ENCODE peak calls at places on chromosomes 16 and 17, in four cellular contexts. C, N, G and E are unnamed samples.

GRCh38 chr16:47143329-47143676 is 442 bp downstream of the NETO2 start:
- DNase-seq in C (peak; percentile 87), N (peak; percentile 90), G (no peak), E (peak; percentile 95)

GRCh38 chr16:50925758-50926357 is 184.0 kb downstream of the CYLD start:
- DNase-seq in C (no peak), N (no peak), G (no peak), E (no peak)

GRCh38 chr16:67468731-67469130 is 12.2 kb downstream of the ATP6V0D1 start:
- DNase-seq in C (no peak), N (no peak), G (no peak), E (no peak)

GRCh38 chr17:58537266-58537665 is 22.8 kb upstream of the MTMR4 start:
- DNase-seq in C (no peak), N (no peak), G (no peak), E (no peak)

GRCh38 chr16:22348296-22348695 is 26.1 kb downstream of the CDR2 start:
- DNase-seq in C (no peak), N (no peak), G (no peak), E (no peak)

GRCh38 chr17:3956558-3956957 is 7.7 kb downstream of the ATP2A3 start:
- DNase-seq in C (no peak), N (no peak), G (no peak), E (no peak)

GRCh38 chr16:61030616-61031015 is 1005.6 kb downstream of the CDH8 start:
- DNase-seq in C (no peak), N (no peak), G (no peak), E (no peak)

GRCh38 chr17:76142044-76143041 is 1.3 kb upstream of the FOXJ1 start:
- DNase-seq in C (no peak), N (no peak), G (no peak), E (no peak)

DNA sequence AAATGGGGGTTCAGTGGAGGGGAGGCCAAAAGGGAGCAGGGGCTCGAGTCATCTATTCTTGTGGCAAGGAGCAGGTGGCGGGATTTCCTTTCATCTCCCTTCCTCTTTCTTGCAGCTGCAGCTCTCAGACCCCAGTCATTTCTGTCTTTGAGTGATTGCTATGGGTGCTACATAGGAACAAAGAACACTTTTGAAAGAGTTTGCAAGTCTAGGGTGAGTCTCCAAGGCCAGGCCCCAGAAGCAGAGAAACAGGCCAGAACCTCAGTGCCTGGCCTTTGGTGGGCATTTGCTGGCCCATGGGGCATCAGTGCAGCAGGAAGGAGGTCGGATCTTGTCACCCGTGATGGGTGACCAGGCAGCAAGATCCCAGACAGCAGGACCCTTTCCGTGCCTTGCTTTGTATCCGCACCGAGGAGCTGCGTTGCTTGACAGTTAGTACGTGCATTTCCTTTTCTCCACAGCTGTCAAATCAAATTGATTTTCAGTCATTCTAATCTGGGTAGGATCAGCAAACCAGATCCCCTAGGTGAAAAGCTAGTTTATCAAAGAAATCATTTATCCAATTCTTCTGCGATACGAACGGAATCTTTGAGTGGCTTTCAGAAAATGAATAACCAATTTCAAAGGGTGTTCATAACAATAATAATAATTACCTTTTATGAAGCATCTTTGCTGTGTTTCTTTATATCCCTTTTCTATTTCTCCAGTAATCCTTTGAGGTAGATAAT is 244.6 kb upstream of the MAF start:
- DNase-seq in C (no peak), N (no peak), G (peak; percentile 49), E (peak; percentile 29)
- TF ChIP-seq CTCF in C (no peak), N (no peak), G (no peak), E (no peak)

GRCh38 chr17:32656851-32657250 is 170.1 kb downstream of the CDK5R1 start:
- DNase-seq in C (no peak), N (no peak), G (no peak), E (no peak)

GRCh38 chr17:32658470-32659418 is 172.0 kb downstream of the CDK5R1 start:
- DNase-seq in C (no peak), N (no peak), G (no peak), E (no peak)

GRCh38 chr17:32648450-32648849 is 161.7 kb downstream of the CDK5R1 start:
- DNase-seq in C (no peak), N (no peak), G (no peak), E (no peak)

GRCh38 chr17:32659419-32659842 is 172.6 kb downstream of the CDK5R1 start:
- DNase-seq in C (peak; percentile 62), N (peak; percentile 70), G (peak; percentile 48), E (peak; percentile 76)

DNA sequence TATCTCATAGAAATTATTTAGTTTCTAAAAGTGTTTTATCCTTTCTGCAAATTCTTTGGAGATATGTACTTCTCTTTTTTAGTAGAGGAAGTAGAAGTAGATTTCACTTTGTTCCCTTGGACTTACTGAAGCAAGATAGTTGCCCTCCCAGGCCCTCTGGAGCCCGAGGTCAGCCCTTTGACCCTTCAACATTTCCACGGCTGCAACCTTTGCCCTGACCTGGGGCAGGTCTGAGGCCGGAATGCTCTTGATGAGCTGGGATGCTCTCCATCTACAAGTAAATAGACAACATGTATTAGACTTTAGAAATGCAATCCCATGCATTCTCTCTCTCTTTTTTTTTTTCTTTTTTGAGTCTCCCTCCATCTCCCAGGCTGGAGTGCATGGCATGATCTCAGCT is 167.6 kb downstream of the CDK5R1 start:
- DNase-seq in C (no peak), N (no peak), G (no peak), E (no peak)
- TF ChIP-seq CTCF in C (no peak), N (no peak), G (no peak), E (no peak)

GRCh38 chr17:17239832-17240231 is 2.9 kb upstream of the FLCN start:
- DNase-seq in C (no peak), N (no peak), G (no peak), E (no peak)

GRCh38 chr17:17235212-17236174 is 1.5 kb downstream of the FLCN start:
- DNase-seq in C (no peak), N (no peak), G (no peak), E (no peak)

GRCh38 chr17:17236295-17237025 is 508 bp downstream of the FLCN start:
- DNase-seq in C (no peak), N (no peak), G (no peak), E (no peak)

GRCh38 chr17:17241656-17242055 is 4.7 kb upstream of the FLCN start:
- DNase-seq in C (no peak), N (no peak), G (no peak), E (no peak)

GRCh38 chr17:17237026-17237799 is at the start of gene FLCN:
- DNase-seq in C (peak; percentile 89), N (peak; percentile 69), G (peak; percentile 70), E (peak; percentile 92)
- TF ChIP-seq CTCF in C (no peak), N (no peak), G (no peak), E (no peak)

GRCh38 chr17:15398736-15399331 is 57.4 kb upstream of the TEKT3 start:
- DNase-seq in C (no peak), N (no peak), G (no peak), E (no peak)
- TF ChIP-seq CTCF in C (no peak), N (no peak), G (no peak), E (no peak)